ENCODE peak calls at places on chromosomes 11 and 22, in four cellular contexts. V is lung, L is cardiac muscle cell, Q is bronchial epithelial cell. E is an unnamed sample.

GRCh38 chr11:125167292-125167953 is 2.9 kb downstream of the PKNOX2 start:
- DNase-seq in V (no peak), L (peak), Q (no peak), E (no peak)

GRCh38 chr11:68598816-68599653 is 85.3 kb upstream of the GAL start:
- DNase-seq in V (no peak), L (no peak), Q (no peak), E (no peak)

GRCh38 chr11:1827095-1827797 is 7.5 kb upstream of the SYT8 start:
- DNase-seq in V (peak), L (no peak), Q (peak), E (peak)

GRCh38 chr11:112965601-112966125 is 4.4 kb downstream of the NCAM1 start:
- DNase-seq in V (no peak), L (peak), Q (no peak), E (no peak)

GRCh38 chr11:119424775-119425174 is 1.8 kb upstream of the THY1 start:
- DNase-seq in V (no peak), L (peak), Q (no peak), E (peak)

GRCh38 chr11:84097186-84097585 is 811.0 kb upstream of the CCDC90B start:
- DNase-seq in V (no peak), L (no peak), Q (no peak), E (no peak)

GRCh38 chr11:85855341-85855656 is at the start of gene CCDC83:
- DNase-seq in V (no peak), L (peak), Q (no peak), E (no peak)

GRCh38 chr11:7638710-7639642 is 34.3 kb downstream of the CYB5R2 start:
- DNase-seq in V (no peak), L (no peak), Q (no peak), E (peak)

GRCh38 chr11:76787911-76788596 is 4.9 kb downstream of the TSKU start:
- DNase-seq in V (no peak), L (no peak), Q (peak), E (no peak)

GRCh38 chr22:19105867-19106802 is 16.1 kb downstream of the DGCR2 start:
- DNase-seq in V (no peak), L (no peak), Q (no peak), E (no peak)

GRCh38 chr22:39290724-39291161 is 28.7 kb downstream of the RPL3 start:
- DNase-seq in V (no peak), L (peak), Q (peak), E (no peak)

GRCh38 chr11:21921151-21921550 is 271.7 kb upstream of the ANO5 start:
- DNase-seq in V (no peak), L (no peak), Q (no peak), E (no peak)

GRCh38 chr11:58934945-58935513 is 4.3 kb upstream of the GLYATL1 start:
- DNase-seq in V (no peak), L (no peak), Q (no peak), E (no peak)

GRCh38 chr11:10920205-10920604 is 62.4 kb upstream of the ZBED5 start:
- DNase-seq in V (no peak), L (no peak), Q (no peak), E (no peak)

GRCh38 chr11:100576044-100577021 is 110.8 kb upstream of the ARHGAP42 start:
- DNase-seq in V (no peak), L (peak), Q (peak), E (no peak)

GRCh38 chr22:19723990-19724827 is 870 bp downstream of the GP1BB start:
- DNase-seq in V (no peak), L (peak), Q (no peak), E (no peak)

GRCh38 chr22:20155330-20156041 is 4.6 kb upstream of the CCDC188 start:
- DNase-seq in V (no peak), L (no peak), Q (no peak), E (no peak)

GRCh38 chr22:29782061-29782845 is 15.1 kb downstream of the UQCR10 start:
- DNase-seq in V (no peak), L (no peak), Q (peak), E (no peak)

GRCh38 chr11:33773399-33774355 is 643 bp downstream of the FBXO3 start:
- DNase-seq in V (no peak), L (peak), Q (peak), E (peak)

GRCh38 chr11:43327987-43328386 is 16.2 kb downstream of the API5 start:
- DNase-seq in V (no peak), L (no peak), Q (peak), E (no peak)

GRCh38 chr11:87600938-87601337 is 563.2 kb downstream of the TMEM135 start:
- DNase-seq in V (no peak), L (peak), Q (no peak), E (no peak)

GRCh38 chr22:27378994-27379393 is 422.6 kb downstream of the MN1 start:
- DNase-seq in V (peak), L (no peak), Q (no peak), E (peak)

GRCh38 chr22:41517172-41518047 is 26.9 kb downstream of the POLR3H start:
- DNase-seq in V (peak), L (peak), Q (peak), E (peak)

GRCh38 chr11:121595717-121596156 is 143.0 kb upstream of the SORL1-AS1 start:
- DNase-seq in V (peak), L (no peak), Q (peak), E (no peak)

GRCh38 chr11:134392953-134393615 is 19.0 kb downstream of the B3GAT1 start:
- DNase-seq in V (no peak), L (no peak), Q (no peak), E (no peak)

GRCh38 chr11:40686765-40687164 is 772.7 kb downstream of the LRRC4C start:
- DNase-seq in V (no peak), L (no peak), Q (no peak), E (no peak)

GRCh38 chr11:40679276-40679675 is 780.2 kb downstream of the LRRC4C start:
- DNase-seq in V (no peak), L (no peak), Q (no peak), E (no peak)

GRCh38 chr11:40688369-40688768 is 771.1 kb downstream of the LRRC4C start:
- DNase-seq in V (no peak), L (no peak), Q (no peak), E (no peak)

DNA sequence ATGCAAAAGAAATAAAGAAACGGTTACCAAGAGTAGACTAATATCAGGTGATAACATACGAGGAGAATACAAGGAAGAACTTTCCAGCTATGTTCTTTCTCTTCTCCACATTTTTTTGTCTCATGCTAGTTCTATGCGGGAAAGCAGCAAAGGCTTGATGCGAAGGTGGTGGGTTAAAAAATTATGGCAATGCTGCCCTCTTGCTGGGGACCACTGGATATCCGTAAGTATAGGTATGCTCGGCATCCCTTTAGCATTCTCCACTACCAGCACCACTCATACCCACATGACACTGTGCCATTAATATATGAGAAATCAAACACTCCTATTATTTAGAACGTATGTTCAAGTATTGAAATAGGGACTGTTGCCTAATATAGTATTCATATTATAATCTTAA is 776.4 kb downstream of the LRRC4C start:
- DNase-seq in V (no peak), L (no peak), Q (no peak), E (no peak)
- TF ChIP-seq CTCF in V (no peak), L (no peak), Q (no peak), E (no peak)

GRCh38 chr11:64642418-64642735 is 51.4 kb downstream of the SLC22A12 start:
- DNase-seq in V (no peak), L (no peak), Q (no peak), E (no peak)

GRCh38 chr11:64643927-64644326 is 52.9 kb downstream of the SLC22A12 start:
- DNase-seq in V (no peak), L (no peak), Q (no peak), E (no peak)

GRCh38 chr11:64642876-64643257 is 51.8 kb downstream of the SLC22A12 start:
- DNase-seq in V (no peak), L (no peak), Q (no peak), E (no peak)

GRCh38 chr11:64643258-64643881 is 52.4 kb downstream of the SLC22A12 start:
- DNase-seq in V (no peak), L (peak), Q (no peak), E (no peak)

DNA sequence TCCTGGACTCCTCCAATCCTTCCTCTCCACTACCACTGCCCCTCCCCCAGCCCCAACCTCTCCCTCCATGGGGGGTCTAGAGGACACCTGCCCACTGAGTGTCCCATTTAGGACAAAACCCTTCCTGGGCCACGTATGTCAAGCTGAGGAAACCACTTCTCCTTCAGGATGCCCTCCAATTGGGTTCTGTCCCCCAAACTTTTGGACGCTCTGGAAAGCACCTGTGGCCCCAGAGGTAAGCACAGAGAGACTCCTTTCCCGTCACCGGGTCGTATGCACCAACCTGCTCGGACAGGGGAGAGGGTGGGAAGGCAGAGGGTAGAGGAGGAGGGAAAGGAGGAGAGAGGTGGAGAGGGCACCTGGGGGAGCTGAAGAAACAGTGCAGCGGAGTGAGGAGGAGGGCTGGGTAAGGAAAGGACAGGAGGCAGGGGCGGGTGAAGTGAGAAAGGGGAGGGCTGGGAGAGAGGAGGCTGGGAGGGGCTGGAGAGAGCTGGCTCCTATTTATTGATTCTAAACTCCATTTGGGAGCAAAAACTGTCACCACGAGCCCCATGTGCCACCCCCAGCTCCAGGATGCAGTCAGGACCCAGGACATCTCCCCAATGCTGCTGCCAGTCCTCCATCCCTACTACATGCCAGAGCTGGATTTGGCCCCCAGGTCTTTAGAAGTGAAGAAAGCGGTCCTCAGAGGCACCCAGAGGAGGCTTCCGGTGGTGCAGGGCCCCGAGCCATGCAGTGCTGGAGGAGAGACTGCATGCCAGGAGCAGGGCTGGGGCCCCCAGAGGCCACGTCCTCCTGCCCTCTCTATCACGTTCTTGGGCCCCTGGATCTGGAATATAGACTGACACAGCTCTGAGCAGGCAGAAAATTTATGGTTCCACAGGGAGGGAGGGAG is 53.6 kb downstream of the SLC22A12 start:
- DNase-seq in V (no peak), L (no peak), Q (no peak), E (no peak)
- TF ChIP-seq CTCF in V (no peak), L (peak), Q (peak), E (no peak)

DNA sequence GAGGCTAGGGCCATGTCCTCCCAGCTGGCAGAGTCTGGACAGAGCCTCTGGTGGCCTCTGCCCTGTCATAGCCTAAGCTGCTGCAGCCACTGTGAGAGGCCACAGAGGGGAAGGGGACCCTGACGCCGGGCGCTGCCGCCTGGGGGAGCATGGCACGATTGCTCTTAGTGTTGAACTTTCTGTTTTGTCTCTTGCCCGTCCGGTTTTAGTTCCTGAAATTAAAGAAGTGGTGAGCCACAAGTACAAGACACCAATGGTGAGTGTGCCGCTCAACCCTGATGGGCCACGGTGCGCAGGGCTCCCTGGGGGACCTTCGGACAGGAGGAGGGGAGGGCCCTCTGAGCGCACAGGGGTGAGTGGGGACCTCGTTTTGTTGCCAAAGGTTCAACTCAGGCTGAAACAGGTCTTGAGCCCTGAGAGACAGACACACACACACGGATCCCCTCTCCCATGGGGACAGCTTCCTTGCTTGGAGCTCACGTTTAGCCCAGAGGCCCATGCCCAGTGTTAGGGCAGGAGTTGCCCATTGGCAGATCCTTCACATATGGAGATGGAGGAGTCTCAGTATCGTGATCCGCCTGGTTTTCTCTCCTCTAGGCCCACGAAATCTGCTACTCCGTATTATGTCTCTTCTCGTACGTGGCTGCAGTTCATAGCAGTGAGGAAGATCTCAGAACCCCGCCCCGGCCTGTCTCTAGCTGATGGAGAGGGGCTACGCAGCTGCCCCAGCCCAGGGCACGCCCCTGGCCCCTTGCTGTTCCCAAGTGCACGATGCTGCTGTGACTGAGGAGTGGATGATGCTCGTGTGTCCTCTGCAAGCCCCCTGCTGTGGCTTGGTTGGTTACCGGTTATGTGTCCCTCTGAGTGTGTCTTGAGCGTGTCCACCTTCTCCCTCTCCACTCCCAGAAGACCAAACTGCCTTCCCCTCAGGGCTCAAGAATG is 23.8 kb downstream of the MYBPC3 start:
- DNase-seq in V (no peak), L (no peak), Q (no peak), E (peak)
- TF ChIP-seq CTCF in V (no peak), L (no peak), Q (no peak), E (no peak)

DNA sequence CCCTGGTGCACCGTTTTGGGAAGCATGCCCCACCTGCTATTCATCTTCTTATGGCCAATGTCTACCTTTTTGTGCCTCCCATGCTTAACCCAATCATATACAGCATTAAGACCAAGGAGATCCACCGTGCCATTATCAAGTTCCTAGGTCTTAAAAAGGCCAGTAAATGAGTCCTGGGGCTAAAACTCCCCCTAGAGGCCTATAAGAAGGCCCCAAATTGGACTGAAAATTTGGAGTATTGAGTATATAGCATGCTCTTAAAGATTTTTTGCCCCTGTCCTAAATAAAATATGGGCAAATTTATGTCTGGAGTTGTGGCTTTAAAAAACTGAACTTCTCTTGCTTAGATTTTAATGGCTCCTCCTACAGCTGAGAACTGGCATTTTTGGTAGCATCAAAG is 6.6 kb downstream of the OR51M1 start:
- DNase-seq in V (no peak), L (no peak), Q (no peak), E (no peak)
- TF ChIP-seq CTCF in V (no peak), L (no peak), Q (no peak), E (no peak)

E was measured in osteocyte.